ENCODE peak calls at places on chromosomes 1 and 21, in ten cellular contexts. F, G, O, X, R, T, E, H, I and U are unnamed samples.

GRCh38 chr1:234638832-234639799 is 29.1 kb upstream of the IRF2BP2 start:
- DNase-seq in F (no peak), G (peak; percentile 75), O (no peak), X (no peak), R (peak; percentile 80), T (no peak), E (no peak), H (no peak), I (peak; percentile 40), U (no peak)

GRCh38 chr1:56255516-56256181 is 323.7 kb downstream of the PLPP3 start:
- DNase-seq in F (peak; percentile 88), G (no peak), O (peak; percentile 2), X (no peak), R (no peak), T (peak; percentile 53), E (peak; percentile 59), H (no peak), I (peak; percentile 98), U (no peak)

GRCh38 chr1:232486006-232486405 is 143.9 kb downstream of the SIPA1L2 start:
- DNase-seq in F (no peak), G (peak; percentile 53), O (no peak), X (no peak), R (no peak), T (no peak), E (no peak), H (no peak), I (peak; percentile 34), U (no peak)

GRCh38 chr1:245154429-245155185 is at the start of gene KIF26B:
- DNase-seq in F (no peak), G (peak; percentile 56), O (no peak), X (peak; percentile 37), R (peak; percentile 45), T (no peak), E (no peak), H (peak; percentile 89), I (peak; percentile 42), U (peak; percentile 64)

GRCh38 chr1:63294797-63295594 is 27.4 kb upstream of the FOXD3 start:
- DNase-seq in F (no peak), G (no peak), O (no peak), X (no peak), R (no peak), T (no peak), E (no peak), H (no peak), I (no peak), U (no peak)

GRCh38 chr1:113094506-113094905 is 21.5 kb downstream of the LRIG2 start:
- DNase-seq in F (no peak), G (no peak), O (no peak), X (no peak), R (no peak), T (no peak), E (no peak), H (no peak), I (no peak), U (no peak)

GRCh38 chr1:230459463-230459862 is 33.3 kb upstream of the PGBD5 start:
- DNase-seq in F (no peak), G (peak; percentile 65), O (peak; percentile 16), X (no peak), R (peak; percentile 19), T (no peak), E (peak; percentile 7), H (no peak), I (peak; percentile 81), U (no peak)

GRCh38 chr1:201535046-201535777 is 3.7 kb upstream of the NAV1 start:
- DNase-seq in F (no peak), G (peak; percentile 37), O (no peak), X (no peak), R (no peak), T (no peak), E (no peak), H (no peak), I (peak; percentile 70), U (no peak)

GRCh38 chr21:42807938-42808613 is 71.3 kb downstream of the WDR4 start:
- DNase-seq in F (no peak), G (no peak), O (no peak), X (no peak), R (no peak), T (no peak), E (no peak), H (no peak), I (no peak), U (no peak)

GRCh38 chr1:43617668-43618067 is 32.3 kb upstream of the KDM4A start:
- DNase-seq in F (no peak), G (no peak), O (no peak), X (no peak), R (no peak), T (no peak), E (no peak), H (no peak), I (no peak), U (no peak)

GRCh38 chr1:109391626-109392025 is 6.1 kb downstream of the SORT1 start:
- DNase-seq in F (no peak), G (no peak), O (no peak), X (peak; percentile 53), R (no peak), T (no peak), E (no peak), H (no peak), I (no peak), U (peak; percentile 61)

GRCh38 chr1:2177946-2178538 is 16.5 kb downstream of the FAAP20 start:
- DNase-seq in F (no peak), G (no peak), O (no peak), X (no peak), R (no peak), T (no peak), E (no peak), H (no peak), I (no peak), U (no peak)

GRCh38 chr1:160534823-160535605 is 12.0 kb upstream of the SLAMF6 start:
- DNase-seq in F (no peak), G (no peak), O (no peak), X (no peak), R (no peak), T (no peak), E (no peak), H (no peak), I (no peak), U (no peak)
- TF ChIP-seq CTCF in F (no peak), G (peak; percentile 32), O (no peak), X (peak; percentile 11), R (no peak), T (no peak), E (no peak), H (no peak), I (no peak), U (no peak)

DNA sequence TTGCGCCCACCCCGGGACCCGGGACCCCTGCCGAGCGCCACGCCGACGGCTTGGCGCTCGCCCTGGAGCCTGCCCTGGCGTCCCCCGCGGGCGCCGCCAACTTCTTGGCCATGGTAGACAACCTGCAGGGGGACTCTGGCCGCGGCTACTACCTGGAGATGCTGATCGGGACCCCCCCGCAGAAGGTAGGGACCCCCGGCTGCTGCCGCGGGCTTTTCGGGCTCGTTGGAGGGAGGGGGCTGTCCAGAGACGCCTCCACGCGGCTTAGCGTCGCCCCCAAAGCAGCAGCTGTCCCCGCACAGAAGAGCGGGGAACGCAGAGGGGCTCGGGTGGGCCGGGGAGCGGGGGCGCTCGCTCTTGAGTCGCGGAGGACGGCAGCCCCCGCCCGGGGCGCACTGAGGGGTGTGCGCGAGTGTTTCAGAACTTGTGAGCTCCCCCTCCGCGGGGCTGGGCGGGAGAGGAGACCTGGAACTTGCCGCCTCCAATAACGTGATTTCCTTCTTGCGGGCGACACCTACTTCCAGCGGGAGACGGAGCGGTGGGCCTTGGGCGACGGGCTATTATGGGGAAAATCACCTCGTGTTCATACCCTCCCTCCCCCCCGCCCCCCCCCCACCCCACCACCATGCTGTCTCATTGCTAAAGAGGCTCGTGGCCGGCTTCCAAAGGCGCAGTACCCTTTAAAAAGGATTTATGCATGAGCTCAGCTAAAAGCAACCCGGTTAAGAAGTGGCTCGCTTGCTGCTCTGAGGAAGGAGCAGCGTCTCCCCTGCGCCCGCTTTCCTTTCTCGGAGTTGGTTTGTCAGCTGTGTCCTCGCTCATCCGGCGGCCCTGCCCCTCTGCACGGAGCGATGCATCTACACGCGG is 664 bp downstream of the BACE2 start:
- DNase-seq in F (peak; percentile 60), G (peak; percentile 61), O (peak; percentile 48), X (peak; percentile 6), R (peak; percentile 26), T (peak; percentile 46), E (no peak), H (peak; percentile 66), I (peak; percentile 62), U (peak; percentile 38)
- TF ChIP-seq CTCF in F (no peak), G (no peak), O (peak; percentile 11), X (no peak), R (no peak), T (no peak), E (peak; percentile 18), H (peak; percentile 14), I (no peak), U (no peak)

DNA sequence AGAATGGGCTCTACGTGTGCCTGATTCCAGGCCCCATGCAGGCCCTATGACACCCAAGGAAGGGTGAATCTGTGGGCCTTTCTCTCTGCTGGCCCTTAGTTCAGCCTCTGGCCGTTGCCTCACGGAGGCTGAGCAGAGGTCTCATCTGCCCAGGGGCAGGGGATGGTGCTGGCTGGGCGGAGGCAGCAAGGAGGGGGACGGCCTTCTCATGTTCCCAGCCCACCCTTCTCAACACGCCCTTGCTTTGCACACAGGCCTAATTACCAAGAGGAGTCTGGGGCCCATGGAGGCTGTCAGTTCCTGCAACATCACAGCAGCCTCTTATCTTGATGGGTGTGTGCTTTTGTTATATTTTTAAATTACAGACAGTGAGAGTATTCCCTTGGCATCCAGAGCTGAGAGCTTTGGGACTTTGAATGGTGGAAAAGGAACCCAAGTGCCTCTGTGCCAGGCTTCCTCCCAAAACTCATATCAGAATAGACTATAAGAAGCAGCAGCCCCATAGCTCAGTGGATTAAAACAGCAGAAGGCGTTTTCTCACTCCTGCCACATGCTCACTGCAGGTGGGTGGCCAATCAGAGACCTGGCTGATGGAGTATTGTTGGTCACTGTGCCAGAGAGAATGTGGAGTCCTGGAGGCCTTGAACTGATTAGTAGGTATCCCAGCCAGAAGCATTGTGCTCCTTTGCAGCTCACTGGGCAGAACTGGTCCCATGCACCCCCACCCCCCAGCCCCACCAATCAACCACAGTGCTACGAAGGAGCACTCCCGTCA is 164.9 kb downstream of the CAMTA1 start:
- DNase-seq in F (no peak), G (no peak), O (no peak), X (no peak), R (no peak), T (no peak), E (no peak), H (peak; percentile 34), I (no peak), U (no peak)
- TF ChIP-seq CTCF in F (no peak), G (no peak), O (no peak), X (no peak), R (no peak), T (no peak), E (no peak), H (no peak), I (no peak), U (no peak)

DNA sequence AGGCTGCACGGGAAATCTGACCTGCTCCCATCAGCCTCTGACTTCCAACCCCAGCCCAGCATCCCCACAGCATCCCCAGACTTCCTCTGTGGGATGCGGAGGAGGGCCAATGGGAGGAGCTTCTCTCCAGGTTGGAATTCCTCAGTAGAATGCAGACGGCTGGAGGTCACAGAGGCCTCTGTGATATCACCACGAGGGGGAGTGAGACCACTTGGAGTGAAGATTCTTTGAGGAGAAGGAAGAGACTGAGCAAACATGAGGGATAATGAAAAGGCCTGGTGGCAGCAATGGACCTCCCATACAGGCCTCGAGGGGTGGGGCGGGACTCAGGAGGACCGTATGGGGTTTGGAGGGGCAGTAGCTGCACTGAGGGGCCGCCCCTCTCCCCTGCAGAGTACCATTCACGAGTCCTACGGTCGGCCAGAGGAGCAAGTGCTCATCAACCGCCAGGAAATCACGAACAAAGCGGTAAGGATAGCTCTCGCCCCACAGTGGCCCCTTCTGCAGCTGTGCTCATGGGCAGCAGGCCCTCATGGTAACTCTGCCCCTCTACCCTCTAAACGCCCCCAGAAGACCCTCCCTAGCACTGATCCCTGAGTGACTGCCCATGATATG is at the start of gene CATSPER4:
- DNase-seq in F (no peak), G (no peak), O (no peak), X (no peak), R (no peak), T (no peak), E (no peak), H (peak; percentile 74), I (peak; percentile 19), U (no peak)
- TF ChIP-seq CTCF in F (peak; percentile 25), G (no peak), O (peak; percentile 31), X (peak; percentile 21), R (no peak), T (no peak), E (no peak), H (no peak), I (peak; percentile 18), U (no peak)